ENCODE peak calls at places on chromosomes 16 and 17, in nine cellular contexts. N, H, P, L, T, M, E, X and G are unnamed samples.

GRCh38 chr17:22503322-22503899 is 811.1 kb downstream of the KCNJ18 start:
- DNase-seq in L (no peak), M (no peak), T (no peak), X (no peak), E (no peak), N (no peak), H (no peak), P (no peak), G (no peak)

GRCh38 chr16:19837984-19838707 is 46.5 kb downstream of the GPRC5B start:
- DNase-seq in M (no peak), L (no peak), T (no peak), P (no peak), X (no peak), N (no peak), E (no peak), H (no peak), G (no peak)

GRCh38 chr16:86866986-86867722 is 288.8 kb downstream of the FOXL1 start:
- DNase-seq in T (no peak), N (no peak), H (no peak), L (no peak), P (no peak), X (no peak), E (no peak), M (no peak), G (no peak)

GRCh38 chr17:81733507-81734404 is 21.7 kb downstream of the SLC25A10 start:
- DNase-seq in E (peak), P (peak), X (peak), H (peak), M (peak), L (peak), T (peak), N (peak), G (peak)

GRCh38 chr17:12789075-12789975 is at the start of gene ARHGAP44:
- DNase-seq in X (peak), T (peak), P (peak), L (peak), M (peak), H (peak), N (peak), E (peak), G (peak)

GRCh38 chr17:63939401-63939800 is 7.3 kb upstream of the CD79B start:
- DNase-seq in T (no peak), L (no peak), M (no peak), N (no peak), E (no peak), H (no peak), X (no peak), P (no peak), G (no peak)

GRCh38 chr16:54842743-54843423 is 87.8 kb upstream of the IRX5 start:
- DNase-seq in L (no peak), H (no peak), N (no peak), M (no peak), E (no peak), P (no peak), T (no peak), X (no peak), G (no peak)

GRCh38 chr16:2498531-2499253 is 15.1 kb upstream of the ATP6V0C start:
- DNase-seq in E (peak), X (no peak), H (no peak), T (no peak), P (no peak), M (peak), N (no peak), L (no peak), G (no peak)

GRCh38 chr17:72788950-72789585 is 303.4 kb downstream of the SLC39A11 start:
- DNase-seq in L (no peak), N (no peak), X (no peak), T (peak), E (no peak), M (no peak), H (no peak), P (no peak), G (no peak)

GRCh38 chr17:10661377-10661906 is 4.3 kb upstream of the MYH3 start:
- DNase-seq in L (no peak), H (no peak), E (no peak), M (no peak), T (no peak), N (no peak), X (no peak), P (no peak), G (no peak)

GRCh38 chr16:79645701-79646100 is 45.2 kb upstream of the MAF start:
- DNase-seq in M (no peak), P (no peak), L (no peak), E (no peak), H (no peak), T (no peak), N (no peak), X (no peak), G (no peak)

GRCh38 chr17:1718362-1719165 is 5.9 kb upstream of the WDR81 start:
- DNase-seq in N (no peak), T (no peak), P (no peak), E (no peak), H (no peak), M (no peak), X (no peak), L (no peak), G (no peak)

GRCh38 chr16:80803341-80804060 is 897 bp downstream of the CDYL2 start:
- DNase-seq in T (peak), P (no peak), N (no peak), M (peak), H (peak), E (peak), X (peak), L (peak), G (peak)

GRCh38 chr17:27506348-27507218 is 50.3 kb downstream of the KSR1 start:
- DNase-seq in M (no peak), X (peak), E (no peak), P (no peak), N (no peak), H (no peak), T (no peak), L (no peak), G (no peak)

GRCh38 chr16:14613991-14614390 is 16.1 kb downstream of the PARN start:
- DNase-seq in E (no peak), P (no peak), H (no peak), M (no peak), N (no peak), L (no peak), T (no peak), X (no peak), G (no peak)

GRCh38 chr17:7347630-7348477 is 4.1 kb upstream of the KCTD11 start:
- DNase-seq in M (no peak), P (no peak), X (no peak), L (no peak), T (no peak), N (no peak), H (no peak), E (no peak), G (no peak)

GRCh38 chr17:70313450-70313849 is 144.1 kb downstream of the KCNJ2 start:
- DNase-seq in H (no peak), P (no peak), L (no peak), M (no peak), T (no peak), N (no peak), E (no peak), X (no peak), G (no peak)

GRCh38 chr17:38742431-38743308 is 5.5 kb downstream of the PCGF2 start:
- DNase-seq in M (peak), E (no peak), T (peak), P (peak), X (peak), H (no peak), L (peak), N (no peak), G (no peak)

GRCh38 chr17:6374271-6374691 is 60.6 kb downstream of the AIPL1 start:
- DNase-seq in T (no peak), L (no peak), P (no peak), M (no peak), H (no peak), N (peak), E (no peak), X (no peak), G (no peak)

GRCh38 chr16:81641403-81642106 is 137.5 kb upstream of the PLCG2 start:
- DNase-seq in P (no peak), N (no peak), M (peak), T (no peak), L (no peak), X (no peak), H (no peak), E (no peak), G (no peak)

GRCh38 chr17:29045734-29046133 is 2.8 kb downstream of the PIPOX start:
- DNase-seq in P (no peak), L (no peak), M (no peak), N (no peak), E (no peak), T (no peak), H (no peak), X (no peak), G (no peak)

GRCh38 chr17:40309031-40309937 is at the start of gene RARA:
- DNase-seq in L (peak), T (no peak), P (no peak), H (peak), M (peak), N (no peak), E (no peak), X (peak), G (peak)

GRCh38 chr17:78922876-78923498 is 2.2 kb downstream of the TIMP2 start:
- DNase-seq in L (no peak), X (no peak), M (no peak), N (no peak), T (no peak), H (no peak), E (no peak), P (no peak), G (no peak)

GRCh38 chr16:81468269-81468902 is 23.8 kb downstream of the CMIP start:
- DNase-seq in H (no peak), T (no peak), P (no peak), L (no peak), E (no peak), X (no peak), N (no peak), M (no peak), G (no peak)

GRCh38 chr17:44084131-44084538 is 13.6 kb downstream of the G6PC3 start:
- DNase-seq in M (no peak), N (no peak), L (no peak), X (no peak), E (no peak), T (no peak), P (no peak), H (peak), G (no peak)

GRCh38 chr16:52773026-52773425 is 226.1 kb upstream of the TOX3 start:
- DNase-seq in H (no peak), E (no peak), N (no peak), X (no peak), P (no peak), L (no peak), T (no peak), M (no peak), G (no peak)

DNA sequence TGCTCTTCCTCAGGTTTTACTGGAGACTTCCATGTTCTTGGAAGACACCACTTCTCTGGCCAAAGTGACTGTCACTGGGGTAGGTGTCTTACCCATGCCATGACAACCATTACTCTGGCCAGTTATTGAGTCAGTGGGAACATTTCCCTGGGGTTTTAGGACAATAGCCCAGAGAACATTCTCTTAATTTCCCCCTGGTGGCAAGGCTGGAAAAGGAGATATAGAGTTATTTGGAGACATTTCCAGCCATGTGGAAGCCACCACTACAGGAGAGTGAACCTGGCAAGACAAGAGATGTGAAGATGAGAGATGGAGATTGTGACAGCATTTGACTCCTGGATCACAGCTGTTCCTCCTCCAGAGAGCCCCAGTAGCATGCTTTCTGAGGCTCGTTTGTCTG is 106.2 kb downstream of the CDK5R1 start:
- DNase-seq in H (no peak), P (no peak), N (no peak), T (no peak), E (no peak), L (no peak), M (no peak), X (no peak), G (no peak)
- TF ChIP-seq CTCF in H (no peak), P (no peak), N (no peak), T (no peak), E (no peak), L (no peak), M (no peak), X (no peak), G (no peak)

DNA sequence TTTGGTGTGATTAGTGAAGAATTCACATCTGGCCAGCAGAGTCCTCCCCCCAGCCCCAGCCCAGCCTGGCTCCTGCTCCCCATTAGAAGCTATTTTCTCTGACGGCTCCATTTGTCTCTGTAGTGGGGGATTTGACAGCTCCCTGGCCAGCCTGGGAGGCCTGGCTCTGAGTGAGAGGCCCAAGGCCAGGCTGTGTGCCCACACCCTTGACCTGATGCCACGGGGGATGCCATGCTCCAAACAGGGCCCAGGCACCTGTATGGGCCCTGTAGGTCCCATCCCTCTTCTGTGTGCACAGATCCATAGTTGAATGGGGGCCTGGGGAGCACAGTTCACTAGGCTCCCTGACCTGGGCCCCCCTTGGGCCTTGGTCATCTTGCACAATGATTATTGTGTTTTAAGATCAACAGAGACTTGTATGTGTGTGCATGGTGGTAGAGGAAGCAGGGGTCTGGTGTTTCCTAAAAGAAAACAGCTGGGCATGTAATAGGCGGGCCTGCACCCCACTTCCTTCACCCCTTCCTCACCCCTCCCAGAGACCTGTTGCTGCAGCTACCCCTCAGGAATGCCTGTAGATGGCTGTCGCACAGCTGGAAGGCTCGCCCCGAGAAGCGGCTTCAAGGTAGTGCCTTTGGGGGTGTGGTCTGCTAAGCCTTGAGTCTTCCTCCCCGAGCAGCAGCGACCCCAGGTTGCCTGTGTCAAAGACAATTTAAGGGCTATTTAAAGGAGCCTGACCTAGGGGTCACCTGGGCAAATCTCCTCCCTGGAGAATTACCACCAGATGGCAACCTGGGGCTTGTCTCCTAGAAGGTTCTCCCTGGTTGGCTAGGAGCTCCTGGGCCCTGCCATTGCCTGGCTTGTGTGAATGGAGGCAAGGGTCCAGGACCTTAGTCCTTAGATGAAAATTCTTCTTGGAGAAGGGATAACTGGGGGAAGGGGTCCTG is 51.0 kb upstream of the TAC4 start:
- DNase-seq in X (no peak), T (no peak), P (no peak), L (no peak), E (no peak), M (no peak), N (peak), H (no peak), G (no peak)
- TF ChIP-seq CTCF in X (no peak), T (no peak), P (no peak), L (no peak), E (no peak), M (no peak), N (peak), H (no peak), G (no peak)

DNA sequence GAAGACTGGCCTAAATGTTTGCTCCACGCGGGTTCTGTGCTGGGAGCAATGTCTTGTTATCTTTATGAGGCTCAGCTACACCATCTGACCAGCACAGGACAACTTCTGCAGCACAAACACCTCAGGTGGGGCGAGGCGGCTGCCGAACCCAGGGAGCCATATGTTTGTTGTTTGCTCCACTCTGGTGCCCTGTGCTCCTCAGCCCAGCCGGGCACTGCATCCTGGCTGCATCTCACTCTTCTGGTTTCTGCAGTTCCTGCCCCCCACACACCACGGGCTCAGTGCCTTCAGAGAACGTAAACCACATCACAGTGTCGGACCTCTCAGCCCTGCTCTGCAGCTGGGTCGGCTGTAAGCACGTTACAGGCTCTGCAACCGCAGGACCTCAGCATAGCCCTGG is 32.4 kb downstream of the MXRA7 start:
- DNase-seq in X (no peak), N (no peak), L (peak), T (no peak), H (no peak), E (no peak), P (no peak), M (no peak), G (no peak)
- TF ChIP-seq CTCF in X (no peak), N (no peak), L (no peak), T (no peak), H (no peak), E (no peak), P (no peak), M (no peak), G (no peak)

GRCh38 chr17:75205037-75205792 is at the start of gene NUP85:
- DNase-seq in N (peak), L (peak), T (peak), E (peak), M (peak), X (peak), H (peak), P (peak), G (peak)
- TF ChIP-seq CTCF in N (no peak), L (no peak), T (no peak), E (peak), M (no peak), X (no peak), H (no peak), P (no peak), G (no peak)

GRCh38 chr17:46044286-46044928 is 45.4 kb downstream of the STH start:
- DNase-seq in T (peak), L (peak), E (peak), H (peak), X (peak), M (peak), N (peak), P (peak), G (peak)

GRCh38 chr17:46044989-46045388 is 45.9 kb downstream of the STH start:
- DNase-seq in X (no peak), H (no peak), N (no peak), M (no peak), E (no peak), T (no peak), L (no peak), P (no peak), G (no peak)

GRCh38 chr17:46045639-46046038 is 46.6 kb downstream of the STH start:
- DNase-seq in L (no peak), M (no peak), N (no peak), E (no peak), P (no peak), X (no peak), H (no peak), T (no peak), G (no peak)

GRCh38 chr17:46047398-46047797 is 48.3 kb downstream of the STH start:
- DNase-seq in H (no peak), X (no peak), N (no peak), T (no peak), P (no peak), M (no peak), L (peak), E (no peak), G (no peak)

DNA sequence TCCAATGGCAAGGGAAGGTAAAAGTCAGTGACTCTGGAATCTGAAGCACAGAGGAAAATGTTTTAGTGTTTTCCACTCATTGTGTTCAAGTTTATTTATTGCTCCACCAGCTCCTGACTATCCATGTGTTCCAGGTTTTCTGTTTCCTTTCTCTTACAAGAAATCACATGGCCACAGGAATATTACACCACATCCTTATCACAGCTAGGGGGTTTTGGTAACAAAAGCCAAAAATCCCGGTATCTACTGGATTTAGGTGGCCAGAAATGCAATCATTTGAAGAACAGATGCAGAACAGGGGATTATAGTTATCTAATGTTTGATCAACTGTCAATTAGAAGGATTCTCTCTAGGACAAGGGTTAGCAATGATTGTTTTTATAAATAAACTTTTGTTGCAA is 47.9 kb downstream of the STH start:
- DNase-seq in M (no peak), H (no peak), E (no peak), X (no peak), T (peak), L (no peak), N (no peak), P (no peak), G (no peak)
- TF ChIP-seq CTCF in M (peak), H (peak), E (no peak), X (no peak), T (no peak), L (no peak), N (no peak), P (peak), G (peak)

DNA sequence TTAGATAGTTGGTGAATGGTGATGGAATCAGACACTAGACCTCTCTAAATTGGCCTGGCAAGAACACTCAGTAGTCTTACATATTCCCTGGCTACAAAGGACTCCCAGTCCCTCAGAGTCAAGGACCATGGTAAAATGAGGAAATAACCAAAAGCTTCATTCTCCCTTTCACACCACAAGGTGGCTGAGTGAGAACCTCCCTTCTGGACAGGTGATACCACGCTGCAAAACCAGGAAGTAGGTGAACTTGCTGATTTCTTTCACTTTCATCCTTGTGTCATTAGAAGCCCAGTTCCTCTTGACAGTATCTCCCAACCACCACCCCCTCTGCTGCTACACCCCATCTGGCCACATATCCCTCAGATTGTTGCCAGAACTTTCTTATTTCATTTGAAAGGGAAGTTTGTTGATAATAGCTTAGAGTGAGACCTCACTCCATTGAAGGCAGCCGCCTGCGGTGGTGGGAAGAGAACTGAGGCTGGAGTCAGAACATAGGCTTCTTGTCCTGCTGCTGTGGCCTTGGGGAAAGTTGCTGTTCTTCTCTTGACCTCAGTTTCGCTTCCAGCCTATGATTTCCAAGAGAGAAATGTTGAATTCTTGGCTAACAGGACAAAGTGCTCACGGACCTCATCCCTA is 290.6 kb upstream of the CCL2 start:
- DNase-seq in X (no peak), M (no peak), L (peak), E (no peak), H (no peak), T (no peak), P (no peak), N (no peak), G (no peak)
- TF ChIP-seq CTCF in X (no peak), M (no peak), L (peak), E (no peak), H (no peak), T (no peak), P (no peak), N (no peak), G (no peak)

GRCh38 chr16:85809645-85810044 is 10.2 kb downstream of the COX4I1 start:
- DNase-seq in N (no peak), X (no peak), M (no peak), T (no peak), E (no peak), H (no peak), L (no peak), P (no peak), G (no peak)
- TF ChIP-seq CTCF in N (no peak), X (no peak), M (no peak), T (no peak), E (no peak), H (no peak), L (no peak), P (no peak), G (no peak)

DNA sequence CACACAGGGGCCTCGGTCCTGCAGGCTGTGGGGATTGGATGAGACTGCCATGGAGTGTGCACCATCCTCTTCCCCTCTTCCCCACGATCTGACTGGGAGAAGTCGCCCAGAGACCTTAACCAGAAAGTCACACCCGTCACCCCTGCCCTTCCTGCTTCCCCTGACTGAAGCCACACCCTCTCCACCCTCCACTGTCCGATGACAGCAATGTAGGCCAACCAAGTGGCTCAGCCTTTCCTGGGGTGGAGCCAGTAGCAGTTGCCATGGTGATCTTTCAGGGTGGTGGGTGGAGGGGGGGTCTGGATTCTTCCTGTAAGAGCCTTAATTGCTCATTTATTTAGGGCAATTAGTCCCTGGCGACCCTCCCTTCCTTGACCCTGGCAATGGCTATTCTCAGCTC is 37.5 kb upstream of the PHB1 start:
- DNase-seq in P (no peak), X (no peak), M (no peak), T (no peak), H (no peak), L (no peak), E (no peak), N (no peak), G (no peak)
- TF ChIP-seq CTCF in P (no peak), X (no peak), M (no peak), T (no peak), H (no peak), L (no peak), E (no peak), N (no peak), G (no peak)